ENCODE peak calls at places on chromosomes 5 and 9, in eight cellular contexts. J, A, M, S, F, O, L and K are unnamed samples.

GRCh38 chr5:102226321-102226720 is 69.8 kb downstream of the SLCO4C1 start:
- DNase-seq in J (no peak), A (no peak), M (no peak), S (no peak), F (no peak), O (no peak), L (no peak), K (no peak)

GRCh38 chr5:178738513-178738912 is 8.1 kb upstream of the ZNF354A start:
- DNase-seq in J (no peak), A (no peak), M (no peak), S (no peak), F (no peak), O (no peak), L (no peak), K (no peak)

GRCh38 chr5:154084255-154084654 is 45.5 kb downstream of the MFAP3 start:
- DNase-seq in J (no peak), A (no peak), M (no peak), S (no peak), F (no peak), O (no peak), L (no peak), K (no peak)

GRCh38 chr9:136571525-136571924 is 25.7 kb upstream of the NOTCH1 start:
- DNase-seq in J (no peak), A (no peak), M (no peak), S (no peak), F (no peak), O (no peak), L (no peak), K (no peak)

GRCh38 chr5:159933531-159934485 is 17.5 kb downstream of the ADRA1B start:
- DNase-seq in J (peak; percentile 6), A (no peak), M (no peak), S (peak; percentile 70), F (no peak), O (no peak), L (no peak), K (no peak)

GRCh38 chr9:136629879-136630661 is 32.6 kb upstream of the EGFL7 start:
- DNase-seq in J (peak; percentile 24), A (peak; percentile 55), M (peak; percentile 54), S (peak; percentile 36), F (peak; percentile 34), O (peak; percentile 69), L (peak; percentile 71), K (peak; percentile 86)

GRCh38 chr9:7394007-7394774 is 405.4 kb downstream of the DMAC1 start:
- DNase-seq in J (no peak), A (no peak), M (no peak), S (no peak), F (no peak), O (no peak), L (no peak), K (no peak)

GRCh38 chr5:109038209-109038840 is 290.6 kb downstream of the FER start:
- DNase-seq in J (peak; percentile 56), A (peak; percentile 42), M (no peak), S (no peak), F (no peak), O (no peak), L (no peak), K (no peak)

GRCh38 chr5:13581132-13581531 is 363.4 kb downstream of the DNAH5 start:
- DNase-seq in J (no peak), A (no peak), M (no peak), S (no peak), F (no peak), O (no peak), L (no peak), K (no peak)

GRCh38 chr9:86354882-86355399 is 731 bp upstream of the TUT7 start:
- DNase-seq in J (no peak), A (peak; percentile 50), M (no peak), S (no peak), F (no peak), O (no peak), L (no peak), K (no peak)

GRCh38 chr5:56011835-56012234 is 17.1 kb upstream of the IL6ST start:
- DNase-seq in J (peak; percentile 97), A (peak; percentile 83), M (no peak), S (peak; percentile 79), F (no peak), O (no peak), L (no peak), K (no peak)

GRCh38 chr9:90802534-90802933 is 915 bp downstream of the SYK start:
- DNase-seq in J (no peak), A (no peak), M (no peak), S (no peak), F (no peak), O (no peak), L (no peak), K (no peak)

GRCh38 chr9:37968228-37968672 is 64.3 kb upstream of the SLC25A51 start:
- DNase-seq in J (peak; percentile 63), A (peak; percentile 54), M (no peak), S (peak; percentile 46), F (no peak), O (peak; percentile 51), L (no peak), K (no peak)

DNA sequence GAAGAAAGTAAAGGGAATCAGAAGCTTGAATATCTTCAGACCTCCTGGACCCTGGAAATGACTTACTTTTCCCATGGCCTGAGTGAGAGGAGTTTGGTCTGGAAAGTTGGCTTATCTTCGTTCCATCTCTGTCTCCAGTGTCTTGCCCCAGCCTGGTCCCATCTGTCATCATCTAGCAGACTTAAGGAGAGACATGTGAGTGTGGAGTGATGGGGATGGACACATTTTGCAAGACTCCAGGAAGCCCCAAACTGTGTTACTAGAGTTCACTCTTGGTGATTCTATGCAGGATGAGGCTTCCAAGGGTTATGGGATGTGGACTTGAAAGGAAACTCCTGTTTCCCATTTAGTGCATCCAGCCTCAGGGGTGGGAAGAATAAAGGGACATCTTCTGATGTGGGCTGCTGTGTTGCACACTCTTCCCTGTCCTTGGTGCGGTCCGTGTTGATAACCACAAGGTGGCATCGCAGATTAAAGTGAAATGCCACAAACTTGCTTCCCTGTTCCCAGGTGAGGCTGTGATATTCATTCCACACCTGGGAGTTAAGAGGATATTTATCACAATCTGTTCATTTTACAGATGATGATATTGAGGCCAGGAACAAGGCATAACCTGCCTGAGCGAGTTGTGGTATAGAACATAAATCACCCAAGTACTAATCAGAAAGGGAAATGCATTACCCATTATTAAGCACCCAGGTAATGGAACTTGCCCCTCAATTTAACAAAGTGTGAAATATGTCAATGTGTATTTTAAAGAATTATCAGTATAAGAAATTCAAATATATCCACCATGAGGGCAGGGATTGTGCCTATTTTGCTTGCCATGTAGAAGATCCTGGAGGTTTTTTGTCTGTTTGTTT is 269.9 kb upstream of the PAPPA start:
- DNase-seq in J (peak; percentile 60), A (peak; percentile 81), M (no peak), S (peak; percentile 40), F (no peak), O (peak; percentile 54), L (peak; percentile 34), K (peak; percentile 36)
- TF ChIP-seq CTCF in J (peak; percentile 66), A (peak; percentile 84), M (no peak), S (peak; percentile 66), F (no peak), O (peak; percentile 35), L (no peak), K (peak; percentile 52)

GRCh38 chr9:127829205-127829935 is 25.1 kb downstream of the ENG start:
- DNase-seq in J (no peak), A (no peak), M (no peak), S (no peak), F (no peak), O (no peak), L (no peak), K (no peak)

GRCh38 chr9:127825319-127826051 is 22.8 kb downstream of the FPGS start:
- DNase-seq in J (no peak), A (no peak), M (no peak), S (no peak), F (no peak), O (peak; percentile 55), L (peak; percentile 63), K (peak; percentile 78)

GRCh38 chr9:127822108-127822507 is 19.4 kb downstream of the FPGS start:
- DNase-seq in J (no peak), A (no peak), M (no peak), S (no peak), F (no peak), O (no peak), L (no peak), K (no peak)

GRCh38 chr9:127828262-127829031 is 25.8 kb downstream of the FPGS start:
- DNase-seq in J (peak; percentile 51), A (peak; percentile 70), M (no peak), S (peak; percentile 58), F (peak; percentile 93), O (peak; percentile 82), L (peak; percentile 67), K (peak; percentile 84)

GRCh38 chr9:127826253-127826913 is 23.7 kb downstream of the FPGS start:
- DNase-seq in J (no peak), A (no peak), M (no peak), S (no peak), F (no peak), O (no peak), L (no peak), K (no peak)
- TF ChIP-seq CTCF in J (no peak), A (no peak), M (no peak), S (no peak), F (no peak), O (no peak), L (no peak), K (no peak)

DNA sequence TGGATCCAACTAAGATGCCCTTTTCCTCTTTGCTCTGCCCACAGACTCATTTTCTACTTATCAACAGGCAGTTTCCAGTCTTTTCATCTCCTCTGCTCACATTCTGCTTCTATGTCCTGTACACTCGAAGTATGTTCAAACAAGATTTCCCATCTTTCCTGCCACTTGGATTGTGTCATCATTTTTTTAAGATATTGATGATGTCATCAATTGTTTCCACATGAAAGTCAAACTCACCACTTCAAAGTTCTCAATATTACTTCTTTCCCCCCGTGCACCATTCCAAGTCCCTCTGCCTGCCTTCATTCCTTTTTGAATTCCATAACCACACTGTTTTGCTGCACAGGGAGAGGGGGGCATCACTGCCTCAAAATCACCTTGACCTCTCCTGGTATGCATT is 175.0 kb upstream of the RFX3 start:
- DNase-seq in J (no peak), A (no peak), M (no peak), S (no peak), F (no peak), O (no peak), L (no peak), K (no peak)
- TF ChIP-seq CTCF in J (no peak), A (no peak), M (no peak), S (no peak), F (no peak), O (no peak), L (no peak), K (no peak)

DNA sequence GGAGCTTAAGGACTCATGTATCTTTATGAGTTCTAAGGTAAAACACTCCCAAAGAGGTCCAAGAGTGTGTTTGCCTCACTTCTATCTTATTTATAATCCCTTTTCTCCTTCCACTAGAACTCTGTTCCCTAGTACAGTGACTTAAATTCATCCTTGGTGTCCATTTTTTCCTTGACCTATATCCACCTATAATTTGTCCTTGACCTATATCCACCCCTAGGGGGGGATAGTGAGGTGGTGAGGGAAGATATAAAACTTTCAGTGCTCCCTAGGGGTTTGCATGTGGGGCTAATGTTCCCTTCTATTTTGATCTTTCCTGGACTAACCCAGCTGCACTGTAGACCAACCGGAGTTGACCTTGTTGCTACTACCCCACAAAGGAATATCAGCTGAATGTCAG is 83.5 kb upstream of the GNAQ start:
- DNase-seq in J (no peak), A (no peak), M (no peak), S (no peak), F (no peak), O (no peak), L (no peak), K (peak; percentile 10)
- TF ChIP-seq CTCF in J (peak; percentile 23), A (peak; percentile 35), M (no peak), S (peak; percentile 34), F (no peak), O (no peak), L (no peak), K (peak; percentile 73)